ENCODE peak calls at places on chromosomes 1 and 21, in ten cellular contexts. X is fibroblast of mammary gland, G is kidney epithelial cell, N is HAP-1, V is fibroblast of pulmonary artery, Z is tibial artery, H is uterus, F is ovary, L is right cardiac atrium, U is heart right ventricle. D is an unnamed sample.

GRCh38 chr21:8998946-8999681 is 1522.3 kb upstream of the TPTE start:
- DNase-seq in X (no peak), G (no peak), N (no peak), V (no peak), Z (no peak), H (no peak), F (no peak), L (no peak), U (no peak), D (no peak)

GRCh38 chr1:19582318-19582717 is 61.8 kb upstream of the NBL1 start:
- DNase-seq in X (peak), G (no peak), N (peak), V (peak), Z (no peak), H (peak), F (peak), L (peak), U (peak), D (no peak)

GRCh38 chr1:42978317-42979036 is 19.8 kb upstream of the SLC2A1 start:
- DNase-seq in X (no peak), G (no peak), N (no peak), V (no peak), Z (no peak), H (no peak), F (no peak), L (no peak), U (no peak), D (no peak)

GRCh38 chr1:206954616-206955342 is 8.5 kb upstream of the PIGR start:
- DNase-seq in X (no peak), G (no peak), N (no peak), V (no peak), Z (no peak), H (no peak), F (no peak), L (no peak), U (no peak), D (no peak)

GRCh38 chr21:46003575-46004007 is 22.0 kb downstream of the COL6A1 start:
- DNase-seq in X (no peak), G (no peak), N (no peak), V (no peak), Z (peak), H (peak), F (peak), L (peak), U (no peak), D (peak)

GRCh38 chr1:61741682-61742619 is at the start of gene PATJ:
- DNase-seq in X (no peak), G (no peak), N (peak), V (peak), Z (peak), H (peak), F (peak), L (peak), U (peak), D (peak)

GRCh38 chr1:119141020-119141424 is 569 bp upstream of the WARS2 start:
- DNase-seq in X (peak), G (no peak), N (peak), V (peak), Z (no peak), H (peak), F (peak), L (no peak), U (peak), D (no peak)

GRCh38 chr1:1422465-1423244 is 1.6 kb upstream of the ANKRD65 start:
- DNase-seq in X (no peak), G (no peak), N (no peak), V (no peak), Z (no peak), H (no peak), F (peak), L (no peak), U (peak), D (no peak)

GRCh38 chr1:150976879-150977694 is 2.5 kb upstream of the CERS2 start:
- DNase-seq in X (no peak), G (peak), N (no peak), V (no peak), Z (peak), H (peak), F (peak), L (peak), U (peak), D (peak)

GRCh38 chr1:217626321-217626720 is 4.6 kb downstream of the GPATCH2 start:
- DNase-seq in X (no peak), G (no peak), N (no peak), V (no peak), Z (no peak), H (no peak), F (no peak), L (no peak), U (no peak), D (no peak)

GRCh38 chr1:47533176-47534039 is 95.6 kb downstream of the FOXD2 start:
- DNase-seq in X (peak), G (no peak), N (peak), V (peak), Z (peak), H (peak), F (peak), L (peak), U (peak), D (peak)

GRCh38 chr21:42148097-42148496 is 70.8 kb upstream of the ABCG1 start:
- DNase-seq in X (no peak), G (no peak), N (no peak), V (no peak), Z (no peak), H (no peak), F (no peak), L (no peak), U (no peak), D (no peak)

GRCh38 chr1:184002071-184002470 is 35.5 kb downstream of the COLGALT2 start:
- DNase-seq in X (peak), G (peak), N (peak), V (peak), Z (no peak), H (no peak), F (no peak), L (peak), U (peak), D (no peak)

GRCh38 chr1:167186198-167186750 is 34.4 kb upstream of the POU2F1 start:
- DNase-seq in X (no peak), G (no peak), N (no peak), V (no peak), Z (no peak), H (no peak), F (no peak), L (no peak), U (no peak), D (no peak)

GRCh38 chr1:216983823-216984222 is 260.6 kb upstream of the ESRRG start:
- DNase-seq in X (no peak), G (no peak), N (peak), V (no peak), Z (no peak), H (no peak), F (no peak), L (no peak), U (peak), D (no peak)

GRCh38 chr1:19411612-19412011 is 73.7 kb downstream of the CAPZB start:
- DNase-seq in X (no peak), G (no peak), N (no peak), V (no peak), Z (no peak), H (no peak), F (no peak), L (no peak), U (no peak), D (no peak)

GRCh38 chr1:232904566-232904965 is 45.8 kb upstream of the NTPCR start:
- DNase-seq in X (peak), G (peak), N (no peak), V (peak), Z (no peak), H (no peak), F (no peak), L (no peak), U (no peak), D (no peak)

GRCh38 chr21:38952890-38953289 is 147.2 kb downstream of the ETS2 start:
- DNase-seq in X (no peak), G (no peak), N (no peak), V (no peak), Z (no peak), H (no peak), F (no peak), L (no peak), U (no peak), D (no peak)

GRCh38 chr1:74523873-74524480 is 11.6 kb upstream of the LRRC53 start:
- DNase-seq in X (no peak), G (no peak), N (no peak), V (no peak), Z (no peak), H (no peak), F (no peak), L (no peak), U (no peak), D (no peak)

GRCh38 chr1:25699501-25700089 is 83.0 kb downstream of the MAN1C1 start:
- DNase-seq in X (peak), G (no peak), N (peak), V (no peak), Z (peak), H (peak), F (peak), L (peak), U (peak), D (no peak)

GRCh38 chr1:46399307-46399706 is 5.2 kb downstream of the FAAH start:
- DNase-seq in X (no peak), G (no peak), N (no peak), V (no peak), Z (no peak), H (no peak), F (no peak), L (no peak), U (no peak), D (no peak)

GRCh38 chr1:77354536-77354935 is 72.7 kb downstream of the AK5 start:
- DNase-seq in X (no peak), G (no peak), N (no peak), V (no peak), Z (no peak), H (no peak), F (no peak), L (no peak), U (no peak), D (no peak)

GRCh38 chr1:89739013-89739843 is 81.6 kb upstream of the LRRC8D start:
- DNase-seq in X (peak), G (no peak), N (no peak), V (peak), Z (no peak), H (no peak), F (no peak), L (no peak), U (no peak), D (no peak)

GRCh38 chr1:112803906-112804762 is 89.0 kb upstream of the PPM1J start:
- DNase-seq in X (peak), G (no peak), N (peak), V (peak), Z (peak), H (peak), F (peak), L (peak), U (peak), D (peak)

GRCh38 chr1:45478129-45478802 is 12.7 kb downstream of the TESK2 start:
- DNase-seq in X (no peak), G (no peak), N (no peak), V (no peak), Z (no peak), H (no peak), F (no peak), L (no peak), U (no peak), D (no peak)

GRCh38 chr1:215083408-215083961 is 948 bp downstream of the KCNK2 start:
- DNase-seq in X (peak), G (no peak), N (peak), V (peak), Z (peak), H (no peak), F (no peak), L (no peak), U (no peak), D (no peak)

GRCh38 chr1:150560576-150560975 is 11.4 kb downstream of the ADAMTSL4 start:
- DNase-seq in X (no peak), G (no peak), N (no peak), V (no peak), Z (peak), H (no peak), F (no peak), L (no peak), U (no peak), D (no peak)

GRCh38 chr1:206705187-206705586 is 20.5 kb downstream of the MAPKAPK2 start:
- DNase-seq in X (peak), G (no peak), N (peak), V (peak), Z (peak), H (no peak), F (no peak), L (no peak), U (no peak), D (no peak)

GRCh38 chr1:166925791-166926483 is 49.4 kb downstream of the ILDR2 start:
- DNase-seq in X (no peak), G (peak), N (peak), V (peak), Z (no peak), H (no peak), F (no peak), L (no peak), U (peak), D (no peak)

GRCh38 chr1:40315795-40316594 is 1.1 kb downstream of the COL9A2 start:
- DNase-seq in X (no peak), G (no peak), N (no peak), V (no peak), Z (no peak), H (no peak), F (no peak), L (no peak), U (no peak), D (peak)

GRCh38 chr1:45348966-45349677 is 8.9 kb upstream of the MUTYH start:
- DNase-seq in X (no peak), G (no peak), N (no peak), V (no peak), Z (no peak), H (no peak), F (peak), L (no peak), U (peak), D (peak)

GRCh38 chr1:201171063-201172036 is 17.1 kb upstream of the TMEM9 start:
- DNase-seq in X (peak), G (no peak), N (peak), V (peak), Z (no peak), H (peak), F (peak), L (peak), U (peak), D (peak)

GRCh38 chr1:58699011-58699762 is 675 bp downstream of the MYSM1 start:
- DNase-seq in X (peak), G (no peak), N (no peak), V (peak), Z (no peak), H (no peak), F (no peak), L (no peak), U (peak), D (no peak)

GRCh38 chr1:206041640-206042039 is 11.3 kb upstream of the RHEX start:
- DNase-seq in X (no peak), G (no peak), N (no peak), V (no peak), Z (no peak), H (no peak), F (no peak), L (no peak), U (no peak), D (no peak)

GRCh38 chr21:45539796-45540600 is 2.2 kb downstream of the SLC19A1 start:
- DNase-seq in X (no peak), G (no peak), N (peak), V (no peak), Z (peak), H (no peak), F (peak), L (no peak), U (no peak), D (peak)

GRCh38 chr1:92754000-92754787 is 30.7 kb downstream of the EVI5 start:
- DNase-seq in X (peak), G (no peak), N (no peak), V (peak), Z (no peak), H (no peak), F (no peak), L (no peak), U (no peak), D (no peak)

GRCh38 chr1:64675718-64676345 is 69.0 kb upstream of the RAVER2 start:
- DNase-seq in X (peak), G (no peak), N (no peak), V (peak), Z (no peak), H (no peak), F (no peak), L (no peak), U (no peak), D (no peak)

GRCh38 chr1:198935371-198935921 is 296.6 kb downstream of the PTPRC start:
- DNase-seq in X (peak), G (peak), N (peak), V (peak), Z (no peak), H (peak), F (peak), L (peak), U (peak), D (peak)

GRCh38 chr1:60600532-60600931 is 481.8 kb upstream of the NFIA start:
- DNase-seq in X (no peak), G (no peak), N (no peak), V (no peak), Z (no peak), H (no peak), F (no peak), L (no peak), U (no peak), D (no peak)
- H3K4me3 ChIP-seq in X (no peak), G (no peak), N (no peak), V (no peak), Z (no peak), H (no peak), F (no peak), L (no peak), U (no peak), D (no peak)

DNA sequence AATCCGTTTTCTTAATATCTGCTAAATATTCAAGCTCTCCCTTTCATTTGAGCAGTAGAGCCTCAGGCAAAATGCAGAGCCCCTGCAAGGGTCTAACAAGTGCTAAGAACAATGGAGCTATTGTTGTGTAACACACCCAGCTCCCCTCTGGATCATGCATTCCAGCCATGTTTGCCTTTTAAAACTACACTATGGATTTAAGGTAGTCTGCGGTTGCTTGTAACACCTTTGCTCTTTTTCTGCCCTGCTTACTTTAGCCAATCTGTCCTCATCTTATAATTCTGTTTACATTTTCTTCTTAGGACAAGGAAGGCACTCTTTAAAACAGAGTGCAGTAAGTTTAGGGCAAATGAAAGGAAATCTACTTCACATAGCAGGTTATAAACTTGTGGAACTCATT is 60.0 kb upstream of the C1orf105 start:
- DNase-seq in X (no peak), G (no peak), N (peak), V (peak), Z (no peak), H (no peak), F (no peak), L (no peak), U (no peak), D (no peak)
- H3K4me3 ChIP-seq in X (no peak), G (no peak), N (no peak), V (no peak), Z (no peak), H (no peak), F (no peak), L (no peak), U (no peak), D (no peak)

DNA sequence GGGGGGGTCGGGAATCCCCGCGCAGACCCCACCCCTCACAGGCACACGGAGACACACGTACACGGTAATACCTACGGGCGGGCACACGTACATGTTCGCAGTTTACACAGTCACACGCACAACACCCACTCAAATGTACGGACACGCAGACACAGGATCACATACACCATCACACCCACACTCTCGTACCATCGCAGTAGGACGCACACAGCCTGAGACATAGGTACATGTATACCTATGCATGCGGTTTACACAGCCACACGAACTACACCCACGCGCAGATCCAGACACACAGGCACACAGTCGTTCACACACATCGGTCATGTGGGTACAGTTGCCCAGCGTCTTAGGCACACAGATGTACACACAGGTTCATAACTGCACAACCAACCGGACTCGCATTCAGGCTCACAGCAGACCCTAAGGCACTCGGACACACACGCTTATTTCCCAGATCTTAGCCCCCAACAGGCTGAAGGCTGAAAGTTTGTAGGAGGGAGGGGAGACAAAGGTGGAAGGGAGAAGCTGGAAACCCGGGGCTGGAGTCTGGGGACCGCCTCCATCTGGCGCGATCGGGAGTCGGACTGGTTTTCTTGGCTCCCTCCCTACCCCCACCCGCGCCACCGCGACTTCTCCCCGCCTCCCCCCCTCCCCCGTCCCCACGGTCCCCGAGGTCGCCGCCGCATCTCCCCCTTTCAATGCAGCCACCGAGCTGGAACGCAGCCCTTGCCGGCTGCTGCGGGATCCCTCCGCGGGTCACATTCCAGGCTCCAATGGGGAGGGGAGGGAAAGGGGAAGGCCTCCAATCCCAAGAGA is 51.9 kb upstream of the SYNC start:
- DNase-seq in X (peak), G (no peak), N (no peak), V (peak), Z (no peak), H (no peak), F (no peak), L (no peak), U (no peak), D (peak)
- H3K4me3 ChIP-seq in X (peak), G (peak), N (no peak), V (peak), Z (peak), H (peak), F (peak), L (peak), U (peak), D (peak)

DNA sequence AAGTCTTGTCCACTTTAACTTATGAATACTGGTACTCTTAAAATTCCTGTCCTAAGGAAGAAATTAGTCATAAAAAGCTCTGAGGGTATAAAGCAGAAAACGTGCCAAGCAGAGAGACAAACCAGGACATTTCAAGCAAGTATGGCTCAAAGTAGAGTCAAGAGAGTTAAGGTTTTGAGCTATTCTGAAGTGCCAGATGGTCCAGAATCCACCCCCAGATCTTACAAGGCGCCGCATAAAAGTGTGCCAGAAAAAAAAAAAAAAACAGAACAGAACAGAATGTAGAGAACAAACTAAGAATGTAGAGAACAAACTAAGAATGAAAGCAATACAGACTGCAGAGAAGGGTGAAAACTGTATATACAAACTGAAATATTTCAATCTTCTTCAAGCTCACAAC is 12.5 kb downstream of the EPS15 start:
- DNase-seq in X (peak), G (no peak), N (no peak), V (peak), Z (no peak), H (peak), F (no peak), L (peak), U (peak), D (no peak)
- H3K4me3 ChIP-seq in X (peak), G (no peak), N (no peak), V (peak), Z (peak), H (peak), F (no peak), L (peak), U (no peak), D (no peak)

GRCh38 chr1:227887697-227888403 is 59.9 kb downstream of the WNT9A start:
- DNase-seq in X (no peak), G (no peak), N (peak), V (peak), Z (peak), H (peak), F (peak), L (peak), U (peak), D (peak)
- H3K4me3 ChIP-seq in X (no peak), G (no peak), N (no peak), V (no peak), Z (peak), H (peak), F (peak), L (peak), U (peak), D (peak)

GRCh38 chr1:153542956-153543737 is 2.4 kb upstream of the S100A5 start:
- DNase-seq in X (peak), G (no peak), N (no peak), V (no peak), Z (peak), H (no peak), F (no peak), L (no peak), U (no peak), D (no peak)
- H3K4me3 ChIP-seq in X (peak), G (no peak), N (no peak), V (no peak), Z (peak), H (no peak), F (no peak), L (no peak), U (no peak), D (no peak)

GRCh38 chr1:38127432-38127831 is 80.8 kb upstream of the POU3F1 start:
- DNase-seq in X (peak), G (no peak), N (no peak), V (peak), Z (no peak), H (no peak), F (no peak), L (no peak), U (no peak), D (no peak)
- H3K4me3 ChIP-seq in X (no peak), G (no peak), N (no peak), V (no peak), Z (no peak), H (no peak), F (no peak), L (no peak), U (no peak), D (no peak)